ENCODE peak calls at places on chromosomes 11 and 22, in six cellular contexts. M is HepG2, P is A549, V is WTC11, G is endothelial cell of umbilical vein, K is H1. A is an unnamed sample.

GRCh38 chr11:92893276-92893675 is 76.2 kb upstream of the MTNR1B start:
- DNase-seq in P (no peak), G (no peak), V (no peak), M (no peak), K (no peak), A (no peak)

GRCh38 chr11:13448876-13449275 is 14.1 kb downstream of the BTBD10 start:
- DNase-seq in P (no peak), V (no peak), M (no peak), K (no peak), G (peak; percentile 45), A (peak; percentile 10)

GRCh38 chr11:40338739-40339138 is 1120.7 kb downstream of the LRRC4C start:
- DNase-seq in P (peak; percentile 8), K (no peak), M (no peak), V (no peak), G (peak; percentile 82), A (no peak)

GRCh38 chr11:119206512-119207299 is 567 bp downstream of the CBL start:
- DNase-seq in V (peak; percentile 68), K (no peak), P (no peak), G (no peak), M (no peak), A (peak; percentile 73)

GRCh38 chr11:45042560-45042959 is 91.9 kb upstream of the TP53I11 start:
- DNase-seq in M (no peak), K (no peak), P (peak; percentile 33), V (no peak), G (no peak), A (no peak)

GRCh38 chr11:78796956-78797355 is 222.3 kb upstream of the NARS2 start:
- DNase-seq in K (no peak), M (no peak), G (peak; percentile 79), P (peak; percentile 14), V (no peak), A (no peak)

GRCh38 chr11:10592331-10592730 is 23.9 kb upstream of the LYVE1 start:
- DNase-seq in V (no peak), K (no peak), G (peak; percentile 68), P (no peak), M (no peak), A (no peak)

GRCh38 chr11:61032824-61033223 is 61.3 kb downstream of the CD6 start:
- DNase-seq in G (no peak), P (no peak), K (no peak), M (no peak), V (no peak), A (no peak)

GRCh38 chr22:37758698-37759097 is 49.0 kb upstream of the GCAT start:
- DNase-seq in M (no peak), G (no peak), P (no peak), V (no peak), K (no peak), A (no peak)

GRCh38 chr11:6608011-6608410 is 4.0 kb downstream of the TAF10 start:
- DNase-seq in M (no peak), K (no peak), G (no peak), V (no peak), P (no peak), A (no peak)

GRCh38 chr22:48888466-48889208 is 939.0 kb downstream of the BRD1 start:
- DNase-seq in V (no peak), K (no peak), P (no peak), M (no peak), G (no peak), A (no peak)

GRCh38 chr11:68146010-68146540 is 24.9 kb upstream of the CHKA start:
- DNase-seq in G (peak; percentile 55), M (peak; percentile 65), P (peak; percentile 94), V (no peak), K (no peak), A (no peak)

DNA sequence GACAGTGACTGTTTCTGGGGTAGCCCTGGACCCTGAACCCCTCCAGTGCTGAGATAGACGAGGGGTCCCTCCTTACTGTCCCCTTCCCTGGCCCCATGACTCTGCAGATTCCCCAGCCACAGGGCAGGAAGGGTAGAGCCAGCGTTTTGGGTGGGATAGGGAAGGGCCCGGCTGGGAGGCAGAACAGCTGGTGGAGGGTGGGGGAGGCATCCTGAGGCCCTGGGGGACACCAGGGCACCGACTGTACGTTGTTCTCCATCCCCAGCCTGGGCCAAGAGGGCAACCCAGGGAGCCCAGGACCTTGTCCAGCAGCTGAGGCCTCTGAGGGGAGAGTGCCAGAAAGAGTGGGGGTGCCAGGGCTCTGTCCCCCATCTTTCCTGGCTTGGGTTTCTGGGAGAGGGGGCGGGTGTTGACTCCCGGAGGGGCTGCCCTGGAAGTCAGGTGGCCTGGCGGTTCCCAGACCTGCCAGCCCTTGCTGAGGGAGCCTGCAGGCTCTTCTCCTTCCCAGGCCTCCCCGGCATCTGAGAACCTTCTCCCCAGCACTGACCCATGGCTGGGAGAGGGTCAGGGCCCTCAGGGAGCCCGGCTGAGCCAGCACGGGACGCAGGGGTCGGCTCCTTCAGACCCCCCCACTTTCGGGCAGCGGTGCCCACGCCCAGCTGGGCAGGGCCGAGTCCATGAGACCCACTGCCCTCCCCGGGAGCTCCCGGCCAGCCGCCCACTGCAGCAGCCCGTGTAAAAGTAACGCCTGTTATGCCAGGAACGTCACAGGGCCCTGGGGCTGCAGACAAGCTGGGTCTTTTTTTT is 30.3 kb downstream of the IGF2 start:
- DNase-seq in K (no peak), P (no peak), V (no peak), G (no peak), M (no peak), A (no peak)
- TF ChIP-seq JUN in K (no peak), P (no peak), V (no peak), G (no peak), M (no peak), A (no peak)

GRCh38 chr11:132177106-132177505 is 806.7 kb downstream of the NTM start:
- DNase-seq in K (no peak), G (peak; percentile 44), V (no peak), P (no peak), M (peak; percentile 9), A (no peak)
- TF ChIP-seq JUN in K (no peak), G (no peak), V (no peak), P (no peak), M (no peak), A (no peak)

GRCh38 chr11:126514061-126514713 is 158.7 kb downstream of the ST3GAL4 start:
- DNase-seq in M (no peak), V (no peak), P (no peak), G (no peak), K (no peak), A (no peak)
- TF ChIP-seq JUN in M (no peak), V (no peak), P (no peak), G (no peak), K (no peak), A (no peak)

GRCh38 chr11:103476874-103477273 is 367.6 kb downstream of the DYNC2H1 start:
- DNase-seq in P (no peak), M (no peak), V (no peak), G (no peak), K (no peak), A (no peak)
- TF ChIP-seq JUN in P (no peak), M (no peak), V (no peak), G (no peak), K (no peak), A (no peak)